ENCODE peak calls at places on chromosomes 16 and 17, in six cellular contexts. Z is GM20000; W is stimulated activated CD4-positive, alpha-beta T cell treated with anti-CD3 and anti-CD28 coated beads, Interleukin-1b, Interleukin-23, amount 100 ng/mL, for 1 hour; K is central memory CD4-positive, alpha-beta T cell; C is cardiac muscle cell; R is M059J. O is an unnamed sample.
A peak's percentile ranks its signal among the peaks of the same experiment; 100 is the strongest.

GRCh38 chr16:9650284-9650683 is 531.9 kb downstream of the GRIN2A start:
- DNase-seq in Z (no peak), W (no peak), K (no peak), C (no peak), R (no peak), O (no peak)

GRCh38 chr17:57329380-57330214 is 73.3 kb downstream of the MSI2 start:
- DNase-seq in Z (no peak), W (no peak), K (no peak), C (no peak), R (no peak), O (no peak)

GRCh38 chr16:57289391-57290257 is 5.2 kb upstream of the PLLP start:
- DNase-seq in Z (no peak), W (no peak), K (no peak), C (no peak), R (peak; percentile 31), O (no peak)

GRCh38 chr17:63153488-63153887 is 187.5 kb downstream of the TANC2 start:
- DNase-seq in Z (no peak), W (no peak), K (no peak), C (no peak), R (no peak), O (no peak)

GRCh38 chr16:8717892-8718400 is 43.5 kb downstream of the ABAT start:
- DNase-seq in Z (no peak), W (no peak), K (no peak), C (no peak), R (no peak), O (no peak)

GRCh38 chr17:19915579-19915978 is 47.8 kb upstream of the ULK2 start:
- DNase-seq in Z (no peak), W (no peak), K (no peak), C (no peak), R (no peak), O (no peak)

GRCh38 chr16:75241412-75241811 is 10.0 kb downstream of the BCAR1 start:
- DNase-seq in Z (no peak), W (no peak), K (no peak), C (no peak), R (no peak), O (no peak)

GRCh38 chr16:73172621-73173312 is 124.8 kb upstream of the ZFHX3 start:
- DNase-seq in Z (no peak), W (no peak), K (no peak), C (peak; percentile 97), R (peak; percentile 82), O (peak; percentile 67)

GRCh38 chr16:324451-325334 is 27.8 kb downstream of the AXIN1 start:
- DNase-seq in Z (peak; percentile 79), W (no peak), K (peak; percentile 93), C (no peak), R (no peak), O (no peak)

GRCh38 chr17:55402374-55402773 is 19.3 kb downstream of the MMD start:
- DNase-seq in Z (no peak), W (no peak), K (no peak), C (peak; percentile 25), R (peak; percentile 71), O (no peak)